ENCODE peak calls at places on chromosomes 11 and 22, in seven cellular contexts. G, S, J, D, Y, B and O are unnamed samples.

GRCh38 chr11:128965485-128965884 is 22.8 kb upstream of the TP53AIP1 start:
- DNase-seq in G (no peak), S (peak), J (no peak), D (no peak), Y (no peak), B (no peak), O (no peak)

GRCh38 chr11:3121931-3122774 is 43.0 kb downstream of the OSBPL5 start:
- DNase-seq in G (peak), S (no peak), J (no peak), D (no peak), Y (no peak), B (no peak), O (peak)

GRCh38 chr22:46297151-46297819 is 615 bp downstream of the GTSE1 start:
- DNase-seq in G (no peak), S (peak), J (no peak), D (no peak), Y (no peak), B (peak), O (no peak)

GRCh38 chr11:64762916-64763803 is 3.4 kb upstream of the PYGM start:
- DNase-seq in G (peak), S (peak), J (peak), D (peak), Y (no peak), B (no peak), O (no peak)

GRCh38 chr11:67416416-67417335 is 1.2 kb downstream of the CARNS1 start:
- DNase-seq in G (no peak), S (peak), J (peak), D (no peak), Y (no peak), B (no peak), O (no peak)

GRCh38 chr22:36435516-36436415 is 45.7 kb downstream of the TXN2 start:
- DNase-seq in G (peak), S (no peak), J (peak), D (no peak), Y (no peak), B (no peak), O (peak)

GRCh38 chr11:99199336-99199735 is 178.6 kb downstream of the CNTN5 start:
- DNase-seq in G (no peak), S (peak), J (no peak), D (peak), Y (no peak), B (no peak), O (no peak)

GRCh38 chr22:47561766-47562165 is 799.3 kb downstream of the TBC1D22A start:
- DNase-seq in G (no peak), S (no peak), J (no peak), D (no peak), Y (peak), B (no peak), O (no peak)

GRCh38 chr11:133845413-133845812 is at the start of gene SPATA19:
- DNase-seq in G (no peak), S (no peak), J (no peak), D (no peak), Y (no peak), B (no peak), O (no peak)

GRCh38 chr11:130260735-130261134 is 54.0 kb downstream of the ZBTB44 start:
- DNase-seq in G (no peak), S (no peak), J (no peak), D (no peak), Y (no peak), B (no peak), O (no peak)

GRCh38 chr22:47630741-47631534 is 868.5 kb downstream of the TBC1D22A start:
- DNase-seq in G (no peak), S (no peak), J (no peak), D (no peak), Y (no peak), B (no peak), O (no peak)

GRCh38 chr11:1236316-1237127 is 13.7 kb downstream of the MUC5B start:
- DNase-seq in G (peak), S (no peak), J (no peak), D (no peak), Y (no peak), B (no peak), O (no peak)

GRCh38 chr22:22164541-22165272 is 79.9 kb upstream of the VPREB1 start:
- DNase-seq in G (no peak), S (no peak), J (no peak), D (no peak), Y (no peak), B (no peak), O (no peak)
- TF ChIP-seq CTCF in G (peak), S (no peak), J (no peak), D (peak), Y (peak), B (no peak), O (no peak)

DNA sequence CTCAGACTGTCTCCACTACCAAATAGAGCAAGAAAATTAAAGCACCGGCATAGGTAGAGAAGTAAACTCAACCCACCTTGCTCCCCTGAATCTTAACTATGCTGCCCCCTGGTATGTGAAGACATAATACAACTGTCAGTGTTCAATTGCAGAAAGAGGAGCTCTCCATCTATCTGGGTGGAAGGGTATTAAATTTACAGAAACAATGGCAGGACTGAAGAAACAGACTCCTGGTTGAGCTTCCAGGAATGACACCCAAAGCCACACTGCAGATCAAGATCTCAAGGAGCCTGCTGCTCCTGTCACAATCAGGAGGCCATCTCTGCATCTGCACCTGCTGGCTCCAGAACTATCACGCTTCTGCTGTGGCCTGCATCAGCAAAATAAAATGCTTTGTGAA is 132.1 kb upstream of the BMAL1 start:
- DNase-seq in G (no peak), S (no peak), J (no peak), D (no peak), Y (no peak), B (no peak), O (no peak)
- TF ChIP-seq CTCF in G (peak), S (no peak), J (no peak), D (no peak), Y (no peak), B (no peak), O (no peak)

DNA sequence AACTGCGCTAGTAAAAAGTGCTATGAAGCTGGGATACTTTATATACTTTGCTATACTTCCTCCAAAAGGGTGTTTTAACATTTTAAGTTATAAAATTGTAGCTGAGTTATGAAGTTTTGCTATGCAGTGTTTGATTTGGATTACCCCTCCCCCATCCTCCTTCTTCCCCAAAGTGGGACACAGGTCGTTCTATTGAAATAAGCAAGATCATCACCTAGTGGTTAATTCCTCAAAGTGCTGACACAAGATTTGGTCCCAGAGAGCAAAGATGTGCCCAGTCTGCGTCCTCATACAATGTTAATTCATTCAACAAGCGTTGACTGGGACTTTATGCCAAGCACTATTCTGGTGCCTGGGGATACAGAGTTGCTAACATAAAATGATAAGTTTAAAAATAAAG is 78.5 kb downstream of the SPON1 start:
- DNase-seq in G (no peak), S (peak), J (no peak), D (no peak), Y (no peak), B (no peak), O (no peak)
- TF ChIP-seq CTCF in G (peak), S (peak), J (no peak), D (no peak), Y (no peak), B (no peak), O (no peak)

DNA sequence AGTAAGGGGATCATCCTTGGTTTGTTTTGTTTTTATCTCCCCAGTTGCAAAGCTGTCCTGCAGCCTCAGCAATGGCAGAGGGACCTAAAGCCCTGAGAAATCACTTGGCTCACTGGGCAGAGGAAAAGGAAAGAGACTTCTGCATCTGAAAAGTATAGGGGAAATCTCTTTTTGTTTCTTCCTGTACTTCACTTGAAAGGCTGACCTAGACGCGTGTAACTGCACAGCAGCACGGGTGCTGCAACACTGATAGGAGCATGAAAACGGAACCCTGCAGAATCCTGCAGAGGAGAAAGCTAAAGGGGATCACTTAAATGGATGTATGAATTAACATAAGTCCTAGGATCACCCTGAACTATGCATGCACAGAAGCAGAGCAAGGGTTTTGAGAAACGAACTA is 2.0 kb upstream of the PIWIL3 start:
- DNase-seq in G (no peak), S (no peak), J (no peak), D (no peak), Y (no peak), B (no peak), O (no peak)
- TF ChIP-seq CTCF in G (no peak), S (no peak), J (no peak), D (no peak), Y (no peak), B (no peak), O (no peak)